ENCODE peak calls at places on chromosomes 7 and 10, in six cellular contexts. One of them, this sample, is unnamed.

GRCh38 chr7:98594787-98595186 is 22.3 kb upstream of the NPTX2 start:
- DNase-seq in K562: no peak
- DNase-seq in HepG2: no peak
- DNase-seq in GM12891: no peak
- DNase-seq in GM12878: no peak
- DNase-seq in H1: no peak
- DNase-seq in this sample: no peak

GRCh38 chr7:101690061-101690460 is 61.0 kb upstream of the MYL10 start:
- DNase-seq in K562: no peak
- DNase-seq in HepG2: no peak
- DNase-seq in GM12891: no peak
- DNase-seq in GM12878: no peak
- DNase-seq in H1: no peak
- DNase-seq in this sample: no peak

GRCh38 chr10:88293073-88293472 is 290.0 kb downstream of the RNLS start:
- DNase-seq in K562: no peak
- DNase-seq in HepG2: no peak
- DNase-seq in GM12891: no peak
- DNase-seq in GM12878: no peak
- DNase-seq in H1: no peak
- DNase-seq in this sample: no peak

GRCh38 chr7:38339953-38340819 is 66.8 kb upstream of the TARP start:
- DNase-seq in K562: no peak
- DNase-seq in HepG2: no peak
- DNase-seq in GM12891: no peak
- DNase-seq in GM12878: no peak
- DNase-seq in H1: no peak
- DNase-seq in this sample: no peak

GRCh38 chr10:94349327-94349726 is 13.4 kb downstream of the NOC3L start:
- DNase-seq in K562: no peak
- DNase-seq in HepG2: no peak
- DNase-seq in GM12891: no peak
- DNase-seq in GM12878: no peak
- DNase-seq in H1: no peak
- DNase-seq in this sample: no peak

GRCh38 chr7:338295-339061 is 48.5 kb downstream of the FOXL3 start:
- DNase-seq in K562: no peak
- DNase-seq in HepG2: no peak
- DNase-seq in GM12891: no peak
- DNase-seq in GM12878: no peak
- DNase-seq in H1: no peak
- DNase-seq in this sample: no peak

GRCh38 chr7:41656357-41656756 is 46.5 kb downstream of the INHBA start:
- DNase-seq in K562: no peak
- DNase-seq in HepG2: no peak
- DNase-seq in GM12891: no peak
- DNase-seq in GM12878: no peak
- DNase-seq in H1: no peak
- DNase-seq in this sample: no peak

GRCh38 chr7:80941206-80941758 is 22.4 kb upstream of the SEMA3C start:
- DNase-seq in K562: no peak
- DNase-seq in HepG2: no peak
- DNase-seq in GM12891: no peak
- DNase-seq in GM12878: no peak
- DNase-seq in H1: no peak
- DNase-seq in this sample: no peak

GRCh38 chr10:99620713-99621453 is 644 bp upstream of the SLC25A28 start:
- DNase-seq in K562: peak
- DNase-seq in HepG2: peak
- DNase-seq in GM12891: peak
- DNase-seq in GM12878: peak
- DNase-seq in H1: peak
- DNase-seq in this sample: peak
- TF ChIP-seq POLR2A in K562: peak
- TF ChIP-seq POLR2A in HepG2: peak
- TF ChIP-seq POLR2A in GM12891: peak
- TF ChIP-seq POLR2A in GM12878: peak
- TF ChIP-seq POLR2A in H1: peak
- TF ChIP-seq POLR2A in this sample: peak

GRCh38 chr7:156177396-156178055 is 365.3 kb upstream of the SHH start:
- DNase-seq in K562: no peak
- DNase-seq in HepG2: no peak
- DNase-seq in GM12891: no peak
- DNase-seq in GM12878: no peak
- DNase-seq in H1: no peak
- DNase-seq in this sample: no peak
- TF ChIP-seq TAF1 in K562: no peak
- TF ChIP-seq TAF1 in HepG2: no peak
- TF ChIP-seq TAF1 in GM12891: no peak
- TF ChIP-seq TAF1 in GM12878: no peak
- TF ChIP-seq TAF1 in H1: no peak
- TF ChIP-seq TAF1 in this sample: no peak

DNA sequence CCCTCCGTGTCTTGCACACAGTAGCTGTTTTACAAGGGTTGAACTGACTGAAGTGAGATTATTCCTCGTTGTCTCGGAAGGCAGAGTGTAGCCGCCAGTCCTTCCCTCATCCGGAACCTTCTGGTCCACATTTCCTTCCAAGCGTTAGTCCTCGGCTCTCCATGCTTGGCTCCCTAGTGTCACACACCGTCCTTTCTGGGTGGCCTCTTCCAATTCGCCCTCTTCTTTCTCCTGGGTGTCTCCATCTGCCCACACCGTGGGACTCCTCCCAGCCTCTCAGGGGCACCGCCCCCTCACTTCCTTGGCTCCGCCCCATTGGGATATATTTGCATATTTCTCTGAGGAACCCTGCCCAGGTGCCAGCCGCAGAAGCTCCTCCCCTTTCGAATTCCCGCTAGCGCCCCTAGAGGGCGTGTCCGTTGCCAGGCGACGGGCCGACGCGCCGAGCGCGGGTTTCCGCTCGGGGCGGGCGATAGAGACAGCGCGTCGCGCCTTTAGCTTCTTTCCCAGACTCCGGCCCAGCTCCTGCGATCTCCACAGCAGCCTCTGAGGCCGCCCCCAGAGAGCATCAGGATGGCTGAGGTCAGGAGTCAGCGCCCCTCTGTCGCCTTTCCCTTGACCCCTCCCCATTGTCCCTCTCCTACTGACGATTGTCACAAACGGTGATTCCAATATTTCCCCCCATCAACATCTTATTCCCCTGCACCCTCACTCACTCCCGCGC is at the start of gene CFAP58:
- DNase-seq in K562: peak
- DNase-seq in HepG2: peak
- DNase-seq in GM12891: no peak
- DNase-seq in GM12878: peak
- DNase-seq in H1: peak
- DNase-seq in this sample: peak
- TF ChIP-seq POLR2A in K562: peak
- TF ChIP-seq POLR2A in HepG2: no peak
- TF ChIP-seq POLR2A in GM12891: no peak
- TF ChIP-seq POLR2A in GM12878: no peak
- TF ChIP-seq POLR2A in H1: no peak
- TF ChIP-seq POLR2A in this sample: no peak

GRCh38 chr10:126054191-126054590 is 157.8 kb downstream of the FANK1 start:
- DNase-seq in K562: no peak
- DNase-seq in HepG2: no peak
- DNase-seq in GM12891: no peak
- DNase-seq in GM12878: no peak
- DNase-seq in H1: no peak
- DNase-seq in this sample: no peak

GRCh38 chr10:126050301-126050700 is 153.9 kb downstream of the FANK1 start:
- DNase-seq in K562: no peak
- DNase-seq in HepG2: no peak
- DNase-seq in GM12891: no peak
- DNase-seq in GM12878: no peak
- DNase-seq in H1: no peak
- DNase-seq in this sample: no peak

GRCh38 chr10:126049741-126050140 is 153.4 kb downstream of the FANK1 start:
- DNase-seq in K562: no peak
- DNase-seq in HepG2: no peak
- DNase-seq in GM12891: no peak
- DNase-seq in GM12878: no peak
- DNase-seq in H1: no peak
- DNase-seq in this sample: no peak

GRCh38 chr10:126057494-126057893 is 161.1 kb downstream of the FANK1 start:
- DNase-seq in K562: no peak
- DNase-seq in HepG2: no peak
- DNase-seq in GM12891: no peak
- DNase-seq in GM12878: no peak
- DNase-seq in H1: peak
- DNase-seq in this sample: no peak

DNA sequence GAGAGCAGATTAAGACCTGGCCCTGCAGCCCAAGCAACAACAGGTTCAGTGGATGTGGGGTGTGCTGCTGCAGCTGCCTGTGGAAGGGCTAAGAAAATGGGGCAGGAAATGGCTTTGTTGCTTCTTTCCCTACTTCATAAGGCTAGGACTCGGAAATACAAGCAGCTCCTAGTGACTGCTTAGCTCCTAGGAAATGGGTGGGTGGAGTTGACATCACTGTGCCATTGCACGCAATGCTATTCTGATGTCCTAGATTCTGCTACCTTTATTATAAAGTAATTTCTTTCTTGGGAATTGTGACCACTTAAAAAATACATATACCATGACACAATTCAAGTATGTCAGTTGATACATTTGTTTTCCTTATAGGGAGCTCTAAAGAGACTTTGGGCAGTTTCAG is 155.8 kb downstream of the FANK1 start:
- DNase-seq in K562: no peak
- DNase-seq in HepG2: no peak
- DNase-seq in GM12891: no peak
- DNase-seq in GM12878: no peak
- DNase-seq in H1: no peak
- DNase-seq in this sample: no peak
- TF ChIP-seq TAF1 in K562: no peak
- TF ChIP-seq TAF1 in HepG2: no peak
- TF ChIP-seq TAF1 in GM12891: no peak
- TF ChIP-seq TAF1 in GM12878: no peak
- TF ChIP-seq TAF1 in H1: no peak
- TF ChIP-seq TAF1 in this sample: no peak

DNA sequence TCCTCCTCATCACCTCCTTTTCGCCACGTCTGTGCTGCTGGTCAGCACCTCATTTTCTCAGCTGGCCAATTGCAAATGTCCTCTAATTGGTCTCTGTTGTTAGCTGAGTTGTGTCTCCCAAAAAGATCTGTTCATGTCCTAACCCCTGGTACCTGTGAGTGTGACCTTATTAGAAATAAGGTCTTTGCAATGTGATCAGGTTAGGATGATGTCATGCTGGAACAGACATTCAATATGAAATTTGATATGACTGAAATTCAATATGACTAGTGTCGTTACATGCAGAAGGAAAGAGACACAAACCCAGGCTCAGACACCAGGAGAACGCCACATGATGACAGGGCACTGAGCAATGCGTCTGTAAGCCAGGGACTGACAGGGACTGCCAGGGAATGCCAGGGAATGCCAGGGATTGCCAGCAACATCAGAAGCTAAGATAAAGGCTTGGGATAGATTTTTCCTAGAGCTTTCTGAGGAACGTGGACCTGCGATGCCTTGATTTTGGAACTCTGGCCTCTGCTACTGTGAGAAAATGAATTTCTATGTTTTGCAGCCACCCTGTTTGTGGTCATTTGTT is 77.5 kb upstream of the CXCL12 start:
- DNase-seq in K562: no peak
- DNase-seq in HepG2: no peak
- DNase-seq in GM12891: no peak
- DNase-seq in GM12878: no peak
- DNase-seq in H1: no peak
- DNase-seq in this sample: no peak
- TF ChIP-seq POLR2A in K562: no peak
- TF ChIP-seq POLR2A in HepG2: no peak
- TF ChIP-seq POLR2A in GM12891: no peak
- TF ChIP-seq POLR2A in GM12878: no peak
- TF ChIP-seq POLR2A in H1: no peak
- TF ChIP-seq POLR2A in this sample: no peak

DNA sequence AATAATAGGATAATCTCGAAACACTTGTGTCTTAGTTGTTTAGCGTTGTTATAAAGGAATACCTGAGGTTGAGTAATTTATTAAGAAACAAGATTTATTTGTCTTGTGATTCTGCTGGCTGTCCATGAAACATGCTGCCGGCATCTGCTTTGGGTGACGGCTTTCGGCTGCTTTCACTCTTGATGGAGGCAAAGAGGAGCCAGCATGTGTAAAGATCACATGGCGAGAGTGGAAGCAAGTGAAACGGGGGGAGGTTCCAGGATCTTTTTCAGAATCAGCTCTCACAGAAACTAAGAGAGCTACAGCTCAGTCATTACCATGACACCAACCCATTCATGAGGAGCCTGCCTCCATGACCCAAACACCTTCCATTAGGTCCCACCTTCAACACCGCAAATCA is 402.8 kb downstream of the CDC14C start:
- DNase-seq in K562: no peak
- DNase-seq in HepG2: no peak
- DNase-seq in GM12891: no peak
- DNase-seq in GM12878: no peak
- DNase-seq in H1: no peak
- DNase-seq in this sample: no peak
- TF ChIP-seq TAF1 in K562: no peak
- TF ChIP-seq TAF1 in HepG2: no peak
- TF ChIP-seq TAF1 in GM12891: no peak
- TF ChIP-seq TAF1 in GM12878: no peak
- TF ChIP-seq TAF1 in H1: no peak
- TF ChIP-seq TAF1 in this sample: no peak

GRCh38 chr7:27662490-27663205 is at the start of gene HIBADH:
- DNase-seq in K562: peak
- DNase-seq in HepG2: peak
- DNase-seq in GM12891: peak
- DNase-seq in GM12878: peak
- DNase-seq in H1: peak
- DNase-seq in this sample: peak
- TF ChIP-seq POLR2A in K562: peak
- TF ChIP-seq POLR2A in HepG2: peak
- TF ChIP-seq POLR2A in GM12891: no peak
- TF ChIP-seq POLR2A in GM12878: peak
- TF ChIP-seq POLR2A in H1: peak
- TF ChIP-seq POLR2A in this sample: peak

DNA sequence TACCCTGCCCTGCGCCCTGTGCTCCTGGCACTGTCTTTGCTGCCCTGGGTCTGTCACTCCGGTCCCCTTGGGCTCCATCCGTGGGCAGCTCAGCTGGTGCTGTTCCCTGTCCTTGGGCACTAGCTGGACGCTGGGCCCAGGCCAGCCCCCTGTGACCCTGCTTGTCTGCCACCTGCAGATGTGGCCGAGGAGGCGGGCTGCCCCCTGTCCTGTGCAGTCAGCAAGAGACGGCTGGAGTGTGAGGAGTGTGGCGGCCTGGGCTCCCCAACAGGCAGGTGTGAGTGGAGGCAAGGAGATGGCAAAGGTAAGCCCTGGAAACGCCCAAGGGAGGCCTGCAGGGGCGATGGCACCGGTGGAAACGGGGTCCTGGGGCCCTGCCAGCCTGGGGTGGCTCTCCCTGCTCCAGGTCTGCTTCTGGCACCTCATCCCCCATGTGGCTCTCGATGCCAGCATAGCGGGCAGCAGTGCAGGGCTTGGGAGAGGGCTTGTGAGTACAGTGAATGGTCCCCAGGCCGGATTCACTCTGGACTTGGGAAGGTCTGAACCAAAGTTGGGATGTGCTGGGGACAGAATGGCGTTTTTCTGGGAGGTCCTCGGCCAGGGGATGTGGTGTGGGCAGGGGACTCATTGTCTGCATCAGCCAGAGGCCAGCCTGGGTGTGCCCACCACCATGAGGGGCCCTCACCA is 26.2 kb upstream of the CSGALNACT2 start:
- DNase-seq in K562: no peak
- DNase-seq in HepG2: no peak
- DNase-seq in GM12891: no peak
- DNase-seq in GM12878: no peak
- DNase-seq in H1: no peak
- DNase-seq in this sample: no peak
- TF ChIP-seq TAF1 in K562: no peak
- TF ChIP-seq TAF1 in HepG2: no peak
- TF ChIP-seq TAF1 in GM12891: no peak
- TF ChIP-seq TAF1 in GM12878: no peak
- TF ChIP-seq TAF1 in H1: no peak
- TF ChIP-seq TAF1 in this sample: no peak

This sample was measured in GM12892.